ENCODE peak calls at places on chromosomes 2 and 18, in nine cellular contexts. One of them, this sample, is unnamed.

GRCh38 chr18:79944126-79944731 is 7.2 kb downstream of the SLC66A2 start:
- DNase-seq in neural progenitor cell: no peak
- DNase-seq in CD8-positive, alpha-beta memory T cell: no peak
- DNase-seq in left lung: no peak
- DNase-seq in iPS DF 6.9: no peak
- DNase-seq in hepatocyte: no peak
- DNase-seq in AG04450: no peak
- DNase-seq in astrocyte: no peak
- DNase-seq in heart right ventricle: no peak
- DNase-seq in this sample: no peak

GRCh38 chr2:118477111-118477517 is 370.3 kb downstream of the EN1 start:
- DNase-seq in hepatocyte: peak; percentile 48
- DNase-seq in iPS DF 6.9: no peak
- DNase-seq in heart right ventricle: no peak
- DNase-seq in astrocyte: no peak
- DNase-seq in neural progenitor cell: peak; percentile 94
- DNase-seq in left lung: no peak
- DNase-seq in CD8-positive, alpha-beta memory T cell: no peak
- DNase-seq in AG04450: no peak
- DNase-seq in this sample: no peak

GRCh38 chr2:63051795-63052333 is 1.2 kb downstream of the OTX1 start:
- DNase-seq in heart right ventricle: no peak
- DNase-seq in left lung: no peak
- DNase-seq in neural progenitor cell: peak; percentile 62
- DNase-seq in iPS DF 6.9: no peak
- DNase-seq in astrocyte: no peak
- DNase-seq in CD8-positive, alpha-beta memory T cell: no peak
- DNase-seq in hepatocyte: no peak
- DNase-seq in AG04450: no peak
- DNase-seq in this sample: no peak

GRCh38 chr2:101332885-101333766 is 24.6 kb upstream of the RNF149 start:
- DNase-seq in AG04450: no peak
- DNase-seq in astrocyte: no peak
- DNase-seq in neural progenitor cell: no peak
- DNase-seq in left lung: no peak
- DNase-seq in iPS DF 6.9: no peak
- DNase-seq in hepatocyte: no peak
- DNase-seq in CD8-positive, alpha-beta memory T cell: no peak
- DNase-seq in heart right ventricle: no peak
- DNase-seq in this sample: peak; percentile 50

GRCh38 chr18:70380915-70381896 is 92.4 kb downstream of the SOCS6 start:
- DNase-seq in left lung: no peak
- DNase-seq in heart right ventricle: peak; percentile 16
- DNase-seq in astrocyte: peak; percentile 67
- DNase-seq in iPS DF 6.9: no peak
- DNase-seq in hepatocyte: peak; percentile 34
- DNase-seq in neural progenitor cell: peak; percentile 66
- DNase-seq in CD8-positive, alpha-beta memory T cell: no peak
- DNase-seq in AG04450: no peak
- DNase-seq in this sample: no peak

GRCh38 chr2:27798948-27799645 is 27.6 kb downstream of the MRPL33 start:
- DNase-seq in heart right ventricle: peak; percentile 61
- DNase-seq in hepatocyte: peak; percentile 92
- DNase-seq in iPS DF 6.9: peak; percentile 16
- DNase-seq in AG04450: peak; percentile 100
- DNase-seq in CD8-positive, alpha-beta memory T cell: no peak
- DNase-seq in astrocyte: peak; percentile 100
- DNase-seq in left lung: no peak
- DNase-seq in neural progenitor cell: peak; percentile 21
- DNase-seq in this sample: no peak

GRCh38 chr2:27735263-27735904 is 36.1 kb upstream of the MRPL33 start:
- DNase-seq in CD8-positive, alpha-beta memory T cell: peak; percentile 12
- DNase-seq in heart right ventricle: peak; percentile 88
- DNase-seq in hepatocyte: peak; percentile 87
- DNase-seq in left lung: peak; percentile 92
- DNase-seq in astrocyte: peak; percentile 73
- DNase-seq in neural progenitor cell: peak; percentile 77
- DNase-seq in iPS DF 6.9: no peak
- DNase-seq in AG04450: peak; percentile 10
- DNase-seq in this sample: peak; percentile 23

GRCh38 chr18:61545281-61546245 is 212.3 kb downstream of the CDH20 start:
- DNase-seq in neural progenitor cell: no peak
- DNase-seq in AG04450: no peak
- DNase-seq in heart right ventricle: no peak
- DNase-seq in iPS DF 6.9: no peak
- DNase-seq in left lung: no peak
- DNase-seq in CD8-positive, alpha-beta memory T cell: no peak
- DNase-seq in hepatocyte: no peak
- DNase-seq in astrocyte: no peak
- DNase-seq in this sample: no peak

GRCh38 chr2:159891917-159892691 is 94.1 kb upstream of the CD302 start:
- DNase-seq in heart right ventricle: no peak
- DNase-seq in CD8-positive, alpha-beta memory T cell: no peak
- DNase-seq in AG04450: no peak
- DNase-seq in hepatocyte: peak; percentile 22
- DNase-seq in astrocyte: peak; percentile 82
- DNase-seq in iPS DF 6.9: no peak
- DNase-seq in left lung: no peak
- DNase-seq in neural progenitor cell: no peak
- DNase-seq in this sample: no peak

GRCh38 chr2:45946023-45946422 is 294.5 kb downstream of the PRKCE start:
- DNase-seq in iPS DF 6.9: no peak
- DNase-seq in left lung: no peak
- DNase-seq in hepatocyte: no peak
- DNase-seq in CD8-positive, alpha-beta memory T cell: no peak
- DNase-seq in AG04450: no peak
- DNase-seq in neural progenitor cell: no peak
- DNase-seq in heart right ventricle: no peak
- DNase-seq in astrocyte: peak; percentile 98
- DNase-seq in this sample: no peak

GRCh38 chr2:128416366-128416765 is 97.7 kb upstream of the HS6ST1 start:
- DNase-seq in heart right ventricle: no peak
- DNase-seq in left lung: no peak
- DNase-seq in neural progenitor cell: no peak
- DNase-seq in CD8-positive, alpha-beta memory T cell: no peak
- DNase-seq in AG04450: no peak
- DNase-seq in astrocyte: no peak
- DNase-seq in hepatocyte: no peak
- DNase-seq in iPS DF 6.9: no peak
- DNase-seq in this sample: no peak

GRCh38 chr2:29166237-29166630 is 51.0 kb downstream of the CLIP4 start:
- DNase-seq in iPS DF 6.9: no peak
- DNase-seq in hepatocyte: no peak
- DNase-seq in CD8-positive, alpha-beta memory T cell: no peak
- DNase-seq in astrocyte: peak; percentile 14
- DNase-seq in heart right ventricle: no peak
- DNase-seq in AG04450: no peak
- DNase-seq in left lung: no peak
- DNase-seq in neural progenitor cell: no peak
- DNase-seq in this sample: no peak

GRCh38 chr2:26883971-26884370 is 36.0 kb downstream of the DPYSL5 start:
- DNase-seq in astrocyte: no peak
- DNase-seq in neural progenitor cell: no peak
- DNase-seq in heart right ventricle: no peak
- DNase-seq in CD8-positive, alpha-beta memory T cell: no peak
- DNase-seq in AG04450: no peak
- DNase-seq in iPS DF 6.9: no peak
- DNase-seq in left lung: no peak
- DNase-seq in hepatocyte: no peak
- DNase-seq in this sample: no peak

GRCh38 chr2:173355866-173356508 is 1.3 kb downstream of the CDCA7 start:
- DNase-seq in AG04450: no peak
- DNase-seq in left lung: no peak
- DNase-seq in heart right ventricle: no peak
- DNase-seq in astrocyte: no peak
- DNase-seq in iPS DF 6.9: no peak
- DNase-seq in neural progenitor cell: no peak
- DNase-seq in CD8-positive, alpha-beta memory T cell: no peak
- DNase-seq in hepatocyte: peak; percentile 16
- DNase-seq in this sample: no peak

GRCh38 chr2:134272831-134273230 is 19.0 kb downstream of the MGAT5 start:
- DNase-seq in left lung: no peak
- DNase-seq in neural progenitor cell: no peak
- DNase-seq in AG04450: no peak
- DNase-seq in hepatocyte: no peak
- DNase-seq in CD8-positive, alpha-beta memory T cell: no peak
- DNase-seq in iPS DF 6.9: no peak
- DNase-seq in heart right ventricle: no peak
- DNase-seq in astrocyte: no peak
- DNase-seq in this sample: no peak

GRCh38 chr2:55839182-55839819 is 84.3 kb downstream of the EFEMP1 start:
- DNase-seq in neural progenitor cell: peak; percentile 17
- DNase-seq in astrocyte: peak; percentile 37
- DNase-seq in hepatocyte: peak; percentile 75
- DNase-seq in left lung: no peak
- DNase-seq in AG04450: peak; percentile 23
- DNase-seq in iPS DF 6.9: no peak
- DNase-seq in heart right ventricle: no peak
- DNase-seq in CD8-positive, alpha-beta memory T cell: no peak
- DNase-seq in this sample: no peak

GRCh38 chr2:215619022-215619958 is 183.4 kb upstream of the FN1 start:
- DNase-seq in astrocyte: peak; percentile 94
- DNase-seq in heart right ventricle: no peak
- DNase-seq in iPS DF 6.9: no peak
- DNase-seq in CD8-positive, alpha-beta memory T cell: no peak
- DNase-seq in neural progenitor cell: peak; percentile 66
- DNase-seq in hepatocyte: peak; percentile 52
- DNase-seq in left lung: no peak
- DNase-seq in AG04450: no peak
- DNase-seq in this sample: no peak

GRCh38 chr2:176687944-176688343 is 418.7 kb downstream of the MTX2 start:
- DNase-seq in astrocyte: no peak
- DNase-seq in hepatocyte: no peak
- DNase-seq in neural progenitor cell: no peak
- DNase-seq in CD8-positive, alpha-beta memory T cell: no peak
- DNase-seq in heart right ventricle: no peak
- DNase-seq in iPS DF 6.9: no peak
- DNase-seq in AG04450: no peak
- DNase-seq in left lung: no peak
- DNase-seq in this sample: no peak

GRCh38 chr2:176689711-176690110 is 420.5 kb downstream of the MTX2 start:
- DNase-seq in left lung: no peak
- DNase-seq in heart right ventricle: no peak
- DNase-seq in iPS DF 6.9: no peak
- DNase-seq in CD8-positive, alpha-beta memory T cell: no peak
- DNase-seq in astrocyte: no peak
- DNase-seq in neural progenitor cell: no peak
- DNase-seq in AG04450: no peak
- DNase-seq in hepatocyte: no peak
- DNase-seq in this sample: no peak

GRCh38 chr2:176687350-176687749 is 418.1 kb downstream of the MTX2 start:
- DNase-seq in neural progenitor cell: no peak
- DNase-seq in AG04450: no peak
- DNase-seq in CD8-positive, alpha-beta memory T cell: no peak
- DNase-seq in hepatocyte: no peak
- DNase-seq in heart right ventricle: no peak
- DNase-seq in astrocyte: no peak
- DNase-seq in iPS DF 6.9: no peak
- DNase-seq in left lung: no peak
- DNase-seq in this sample: no peak

GRCh38 chr2:176692518-176692917 is 423.3 kb downstream of the MTX2 start:
- DNase-seq in AG04450: no peak
- DNase-seq in hepatocyte: no peak
- DNase-seq in neural progenitor cell: no peak
- DNase-seq in heart right ventricle: no peak
- DNase-seq in astrocyte: no peak
- DNase-seq in CD8-positive, alpha-beta memory T cell: no peak
- DNase-seq in iPS DF 6.9: no peak
- DNase-seq in left lung: no peak
- DNase-seq in this sample: no peak
- H3K9me3 ChIP-seq in AG04450: no peaks in the 10 kb centered on the region
- H3K9me3 ChIP-seq in hepatocyte: no peaks in the 10 kb centered on the region
- H3K9me3 ChIP-seq in neural progenitor cell: no peaks in the 10 kb centered on the region
- H3K9me3 ChIP-seq in heart right ventricle: no peaks in the 10 kb centered on the region
- H3K9me3 ChIP-seq in astrocyte: no peaks in the 10 kb centered on the region
- H3K9me3 ChIP-seq in CD8-positive, alpha-beta memory T cell: no peaks in the 10 kb centered on the region
- H3K9me3 ChIP-seq in iPS DF 6.9: no peaks in the 10 kb centered on the region
- H3K9me3 ChIP-seq in left lung: no peaks in the 10 kb centered on the region
- H3K9me3 ChIP-seq in this sample: no peaks in the 10 kb centered on the region

GRCh38 chr18:31553800-31554199 is 37.9 kb upstream of the TTR start:
- DNase-seq in hepatocyte: no peak
- DNase-seq in neural progenitor cell: no peak
- DNase-seq in AG04450: no peak
- DNase-seq in left lung: no peak
- DNase-seq in heart right ventricle: no peak
- DNase-seq in iPS DF 6.9: no peak
- DNase-seq in astrocyte: no peak
- DNase-seq in CD8-positive, alpha-beta memory T cell: no peak
- DNase-seq in this sample: no peak
- H3K4me3 ChIP-seq in hepatocyte: no peak overlapping the region
- H3K4me3 ChIP-seq in neural progenitor cell: no peak overlapping the region
- H3K4me3 ChIP-seq in AG04450: no peak overlapping the region
- H3K4me3 ChIP-seq in left lung: no peak overlapping the region
- H3K4me3 ChIP-seq in heart right ventricle: no peak overlapping the region
- H3K4me3 ChIP-seq in iPS DF 6.9: no peak overlapping the region
- H3K4me3 ChIP-seq in astrocyte: no peak overlapping the region
- H3K4me3 ChIP-seq in CD8-positive, alpha-beta memory T cell: no peak overlapping the region
- H3K4me3 ChIP-seq in this sample: no peak overlapping the region

DNA sequence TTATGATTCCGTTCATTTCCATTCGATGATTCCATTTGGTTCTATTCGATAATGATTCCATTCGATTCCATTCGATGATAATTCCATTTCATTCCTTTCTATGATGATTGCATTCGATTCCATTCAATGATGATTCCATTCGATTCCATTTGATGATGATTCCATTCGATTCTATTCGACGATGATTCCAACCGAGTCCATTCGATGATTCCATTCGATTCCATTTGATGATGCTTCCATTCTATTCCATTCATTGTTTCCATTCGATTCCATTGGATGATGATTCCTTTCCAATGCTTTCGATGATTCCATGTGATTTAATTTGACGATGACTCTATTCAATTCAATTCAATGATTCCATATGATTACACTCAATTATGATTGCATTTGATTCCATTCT is 1093.5 kb downstream of the RPIA start:
- DNase-seq in neural progenitor cell: no peak
- DNase-seq in astrocyte: no peak
- DNase-seq in left lung: no peak
- DNase-seq in AG04450: no peak
- DNase-seq in heart right ventricle: no peak
- DNase-seq in CD8-positive, alpha-beta memory T cell: no peak
- DNase-seq in hepatocyte: no peak
- DNase-seq in iPS DF 6.9: no peak
- DNase-seq in this sample: no peak
- H3K9me3 ChIP-seq in neural progenitor cell: peaks cover 98% of the 10 kb centered on the region
- H3K9me3 ChIP-seq in astrocyte: peaks cover 47% of the 10 kb centered on the region
- H3K9me3 ChIP-seq in left lung: peaks cover 96% of the 10 kb centered on the region
- H3K9me3 ChIP-seq in AG04450: peaks cover 35% of the 10 kb centered on the region
- H3K9me3 ChIP-seq in heart right ventricle: peaks cover 100% of the 10 kb centered on the region
- H3K9me3 ChIP-seq in CD8-positive, alpha-beta memory T cell: peaks cover 25% of the 10 kb centered on the region
- H3K9me3 ChIP-seq in hepatocyte: peaks cover 59% of the 10 kb centered on the region
- H3K9me3 ChIP-seq in iPS DF 6.9: peaks cover 3% of the 10 kb centered on the region
- H3K9me3 ChIP-seq in this sample: peaks cover 8% of the 10 kb centered on the region

DNA sequence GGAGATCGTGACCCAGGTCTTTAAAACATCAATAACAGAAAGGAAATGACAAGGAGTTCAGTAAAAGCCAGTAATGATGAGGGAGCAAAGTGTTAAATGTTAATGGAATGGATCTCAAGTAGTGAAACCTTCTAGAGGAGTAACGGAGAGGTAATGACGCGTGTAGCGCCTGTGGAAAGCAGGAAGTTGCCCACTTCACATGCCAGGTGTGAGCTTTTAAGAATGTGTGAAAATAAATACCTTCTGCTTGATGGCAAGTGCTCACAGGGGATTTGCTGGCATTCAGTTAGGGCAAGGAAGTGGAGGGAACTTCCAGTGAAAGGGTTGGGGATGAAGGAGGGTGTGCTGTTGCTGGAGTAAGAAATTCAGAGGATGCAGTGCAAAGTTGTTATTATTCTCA is 754.5 kb downstream of the ADCYAP1 start:
- DNase-seq in left lung: no peak
- DNase-seq in AG04450: no peak
- DNase-seq in astrocyte: no peak
- DNase-seq in neural progenitor cell: no peak
- DNase-seq in iPS DF 6.9: no peak
- DNase-seq in CD8-positive, alpha-beta memory T cell: no peak
- DNase-seq in hepatocyte: no peak
- DNase-seq in heart right ventricle: no peak
- DNase-seq in this sample: no peak
- H3K4me3 ChIP-seq in left lung: no peak overlapping the region
- H3K4me3 ChIP-seq in AG04450: no peak overlapping the region
- H3K4me3 ChIP-seq in astrocyte: no peak overlapping the region
- H3K4me3 ChIP-seq in neural progenitor cell: no peak overlapping the region
- H3K4me3 ChIP-seq in iPS DF 6.9: no peak overlapping the region
- H3K4me3 ChIP-seq in CD8-positive, alpha-beta memory T cell: no peak overlapping the region
- H3K4me3 ChIP-seq in hepatocyte: no peak overlapping the region
- H3K4me3 ChIP-seq in heart right ventricle: no peak overlapping the region
- H3K4me3 ChIP-seq in this sample: no peak overlapping the region